ENCODE peak calls at places on chromosomes 6 and 20, in six cellular contexts. J, E, R, C, P and U are unnamed samples.

GRCh38 chr20:25863536-25864325 is 167.1 kb upstream of the ZNF337 start:
- DNase-seq in J (no peak), C (no peak), P (no peak), E (no peak), R (no peak), U (no peak)

GRCh38 chr6:141254336-141254735 is 878.4 kb upstream of the GJE1 start:
- DNase-seq in R (no peak), C (no peak), P (no peak), E (no peak), J (no peak), U (no peak)

GRCh38 chr20:64136004-64136710 is 28.1 kb upstream of the MYT1 start:
- DNase-seq in P (no peak), E (no peak), J (no peak), R (no peak), C (no peak), U (no peak)

GRCh38 chr6:12903246-12903645 is 186.7 kb downstream of the PHACTR1 start:
- DNase-seq in J (no peak), R (no peak), C (no peak), P (no peak), E (no peak), U (no peak)

GRCh38 chr6:111829581-111829980 is 43.7 kb downstream of the FYN start:
- DNase-seq in E (no peak), P (no peak), C (no peak), J (no peak), R (no peak), U (no peak)

GRCh38 chr6:146202570-146202969 is 173.7 kb downstream of the GRM1 start:
- DNase-seq in E (no peak), P (no peak), C (no peak), J (no peak), R (no peak), U (no peak)

GRCh38 chr20:45036044-45036755 is 64.7 kb downstream of the KCNS1 start:
- DNase-seq in R (no peak), P (no peak), E (no peak), J (peak; percentile 74), C (peak; percentile 42), U (peak; percentile 31)

GRCh38 chr6:25703005-25703404 is 51.0 kb downstream of the SCGN start:
- DNase-seq in J (no peak), P (no peak), E (no peak), C (no peak), R (no peak), U (no peak)

GRCh38 chr6:164105705-164106104 is 691.2 kb downstream of the QKI start:
- DNase-seq in P (no peak), C (no peak), J (no peak), E (no peak), R (no peak), U (no peak)

GRCh38 chr6:52726741-52727535 is 36.3 kb downstream of the GSTA2 start:
- DNase-seq in P (peak; percentile 80), E (no peak), R (no peak), C (no peak), J (no peak), U (no peak)

GRCh38 chr6:158322724-158323560 is 10.7 kb downstream of the TULP4 start:
- DNase-seq in J (no peak), E (no peak), C (no peak), P (peak; percentile 68), R (no peak), U (no peak)

GRCh38 chr6:54183616-54184015 is 72.4 kb downstream of the MLIP start:
- DNase-seq in C (no peak), R (no peak), P (no peak), E (no peak), J (no peak), U (no peak)